ENCODE peak calls at places on chromosomes 7 and 10, in six cellular contexts. M is lower lobe of right lung, Z is IMR-90, K is RWPE1, S is nephron progenitor cell, G is H9. X is an unnamed sample.

GRCh38 chr7:68587599-68587998 is 1010.7 kb upstream of the AUTS2 start:
- DNase-seq in M (no peak), Z (no peak), K (no peak), S (no peak), G (no peak), X (no peak)

GRCh38 chr10:14936584-14936983 is 17.3 kb downstream of the DCLRE1C start:
- DNase-seq in M (no peak), Z (no peak), K (no peak), S (no peak), G (no peak), X (no peak)

GRCh38 chr7:87001214-87001613 is 58.2 kb downstream of the ELAPOR2 start:
- DNase-seq in M (no peak), Z (no peak), K (peak; percentile 46), S (no peak), G (no peak), X (no peak)

GRCh38 chr7:72163266-72163665 is 248.9 kb downstream of the CALN1 start:
- DNase-seq in M (no peak), Z (no peak), K (no peak), S (no peak), G (no peak), X (no peak)

GRCh38 chr10:32350811-32351342 is 3.9 kb upstream of the EPC1 start:
- DNase-seq in M (no peak), Z (no peak), K (no peak), S (no peak), G (no peak), X (no peak)

GRCh38 chr7:129780257-129781127 is 169.0 kb downstream of the NRF1 start:
- DNase-seq in M (peak; percentile 92), Z (no peak), K (peak; percentile 94), S (peak; percentile 78), G (peak; percentile 96), X (peak; percentile 96)

GRCh38 chr10:102605712-102606111 is 38.6 kb upstream of the TRIM8 start:
- DNase-seq in M (no peak), Z (no peak), K (no peak), S (no peak), G (no peak), X (no peak)

GRCh38 chr7:130022115-130022514 is 29.1 kb downstream of the ZC3HC1 start:
- DNase-seq in M (no peak), Z (no peak), K (no peak), S (no peak), G (no peak), X (no peak)

GRCh38 chr7:105656922-105657521 is 75.7 kb upstream of the EFCAB10 start:
- DNase-seq in M (no peak), Z (no peak), K (no peak), S (peak; percentile 59), G (peak; percentile 86), X (peak; percentile 44)

GRCh38 chr10:84238909-84239308 is 2.4 kb downstream of the LRIT1 start:
- DNase-seq in M (no peak), Z (peak; percentile 30), K (no peak), S (no peak), G (no peak), X (no peak)

GRCh38 chr7:25353744-25354143 is 125.5 kb upstream of the NPVF start:
- DNase-seq in M (no peak), Z (no peak), K (no peak), S (no peak), G (no peak), X (no peak)

GRCh38 chr10:99993994-99994689 is 15.6 kb downstream of the DNMBP start:
- DNase-seq in M (peak; percentile 75), Z (peak; percentile 95), K (peak; percentile 50), S (no peak), G (no peak), X (no peak)

GRCh38 chr7:47833211-47833610 is 115.1 kb downstream of the PKD1L1 start:
- DNase-seq in M (no peak), Z (no peak), K (no peak), S (no peak), G (no peak), X (no peak)

GRCh38 chr10:31358688-31359330 is 39.8 kb downstream of the ZEB1 start:
- DNase-seq in M (no peak), Z (peak; percentile 52), K (no peak), S (no peak), G (no peak), X (no peak)

GRCh38 chr7:101630591-101630990 is 1.5 kb upstream of the MYL10 start:
- DNase-seq in M (no peak), Z (peak; percentile 18), K (peak; percentile 93), S (no peak), G (no peak), X (no peak)

GRCh38 chr10:1731592-1731991 is 5.7 kb downstream of the ADARB2 start:
- DNase-seq in M (no peak), Z (no peak), K (no peak), S (no peak), G (no peak), X (no peak)

GRCh38 chr10:132861884-132862461 is 76.0 kb upstream of the NKX6-2 start:
- DNase-seq in M (peak; percentile 39), Z (no peak), K (no peak), S (no peak), G (peak; percentile 28), X (no peak)

GRCh38 chr10:34358729-34359128 is 456.4 kb downstream of the PARD3 start:
- DNase-seq in M (no peak), Z (no peak), K (no peak), S (no peak), G (no peak), X (no peak)

GRCh38 chr7:92697012-92697411 is 106.8 kb upstream of the FAM133B start:
- DNase-seq in M (no peak), Z (no peak), K (no peak), S (no peak), G (no peak), X (no peak)

GRCh38 chr10:3666525-3667302 is 118.3 kb downstream of the KLF6 start:
- DNase-seq in M (peak; percentile 73), Z (no peak), K (no peak), S (no peak), G (no peak), X (no peak)

GRCh38 chr10:75487087-75487784 is 55.8 kb downstream of the LRMDA start:
- DNase-seq in M (no peak), Z (no peak), K (no peak), S (no peak), G (no peak), X (no peak)

GRCh38 chr7:50268223-50268622 is 36.3 kb upstream of the IKZF1 start:
- DNase-seq in M (no peak), Z (no peak), K (no peak), S (no peak), G (no peak), X (no peak)

GRCh38 chr7:135353832-135354231 is 120.2 kb downstream of the STRA8 start:
- DNase-seq in M (no peak), Z (no peak), K (no peak), S (no peak), G (no peak), X (no peak)

GRCh38 chr10:80070068-80070467 is 8.4 kb upstream of the TMEM254 start:
- DNase-seq in M (no peak), Z (no peak), K (no peak), S (no peak), G (no peak), X (no peak)

GRCh38 chr7:68833442-68833841 is 764.8 kb upstream of the AUTS2 start:
- DNase-seq in M (no peak), Z (no peak), K (no peak), S (no peak), G (no peak), X (no peak)

GRCh38 chr10:118485641-118486040 is 109.8 kb downstream of the PRLHR start:
- DNase-seq in M (no peak), Z (no peak), K (no peak), S (no peak), G (no peak), X (no peak)

GRCh38 chr10:77274046-77274795 is 363.4 kb downstream of the KCNMA1 start:
- DNase-seq in M (no peak), Z (peak; percentile 84), K (peak; percentile 59), S (peak; percentile 69), G (no peak), X (no peak)

GRCh38 chr7:4103352-4104091 is 578.6 kb upstream of the FOXK1 start:
- DNase-seq in M (no peak), Z (peak; percentile 7), K (peak; percentile 72), S (no peak), G (peak; percentile 52), X (no peak)
- TF ChIP-seq CTCF in M (no peak), Z (no peak), K (peak; percentile 41), S (peak; percentile 25), G (peak; percentile 63), X (no peak)

GRCh38 chr10:96509017-96509641 is 4.6 kb downstream of the TLL2 start:
- DNase-seq in M (no peak), Z (peak; percentile 78), K (no peak), S (no peak), G (peak; percentile 60), X (no peak)

GRCh38 chr10:96513686-96514551 is at the start of gene TLL2:
- DNase-seq in M (peak; percentile 82), Z (peak; percentile 84), K (peak; percentile 93), S (peak; percentile 92), G (peak; percentile 96), X (peak; percentile 59)

GRCh38 chr10:96512524-96512991 is 1.2 kb downstream of the TLL2 start:
- DNase-seq in M (no peak), Z (peak; percentile 12), K (no peak), S (peak; percentile 54), G (peak; percentile 59), X (no peak)

GRCh38 chr10:96512997-96513685 is 585 bp downstream of the TLL2 start:
- DNase-seq in M (no peak), Z (peak; percentile 11), K (no peak), S (no peak), G (peak; percentile 76), X (no peak)

DNA sequence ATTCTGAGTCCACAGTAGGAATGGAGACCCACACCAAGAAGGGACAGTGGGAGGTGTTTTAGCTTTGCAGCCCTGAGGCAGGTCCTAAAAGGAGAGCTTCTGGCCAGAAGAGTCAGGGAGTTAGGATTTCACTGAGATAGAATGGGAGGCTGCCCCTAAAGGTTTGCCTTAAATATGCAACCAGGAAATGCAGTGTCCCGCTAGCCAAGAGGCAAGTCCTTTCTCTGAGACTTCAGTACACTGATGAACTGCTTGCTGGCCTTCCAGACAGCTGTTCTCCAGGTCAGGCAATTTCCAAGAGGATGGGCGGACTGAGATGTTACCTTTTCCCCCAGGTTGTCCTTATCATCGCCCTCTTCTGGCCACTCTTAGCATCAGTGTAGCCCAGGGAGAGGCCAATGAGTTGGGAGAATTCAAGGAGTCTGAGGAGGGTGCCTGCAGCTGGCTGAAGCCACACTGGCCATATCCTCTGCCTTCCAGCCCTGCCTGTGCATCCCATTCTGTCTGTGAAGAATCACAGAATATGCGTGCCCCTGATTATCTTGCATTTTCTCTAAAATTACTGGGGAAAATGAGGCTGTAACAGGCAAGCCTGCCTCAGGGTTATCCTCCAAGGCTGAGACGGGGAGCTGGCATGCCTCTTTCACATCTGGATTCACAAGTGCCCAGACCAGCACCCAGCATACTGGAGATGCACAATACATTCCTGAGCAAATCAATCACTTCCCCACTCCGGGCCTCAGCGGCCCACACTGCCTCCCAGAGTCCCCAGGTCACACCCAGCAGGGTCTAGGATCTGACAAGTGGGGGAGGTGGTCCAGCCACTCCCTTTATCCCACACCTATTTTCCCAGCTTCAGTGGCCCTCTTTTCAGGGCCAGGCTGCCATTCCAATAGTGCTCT is 2.4 kb downstream of the TLL2 start:
- DNase-seq in M (no peak), Z (peak; percentile 17), K (peak; percentile 57), S (peak; percentile 55), G (peak; percentile 86), X (peak; percentile 60)
- TF ChIP-seq CTCF in M (peak; percentile 53), Z (peak; percentile 50), K (peak; percentile 22), S (peak; percentile 58), G (peak; percentile 82), X (peak; percentile 72)

GRCh38 chr10:69789164-69789576 is 12.5 kb upstream of the COL13A1 start:
- DNase-seq in M (no peak), Z (no peak), K (peak; percentile 34), S (no peak), G (no peak), X (no peak)
- TF ChIP-seq CTCF in M (peak; percentile 60), Z (peak; percentile 55), K (peak; percentile 45), S (peak; percentile 71), G (peak; percentile 91), X (peak; percentile 29)

GRCh38 chr10:13613519-13613918 is 26.8 kb downstream of the PRPF18 start:
- DNase-seq in M (no peak), Z (peak; percentile 68), K (peak; percentile 13), S (no peak), G (no peak), X (no peak)
- TF ChIP-seq CTCF in M (peak; percentile 21), Z (peak; percentile 63), K (no peak), S (peak; percentile 27), G (peak; percentile 54), X (peak; percentile 65)